ENCODE peak calls at places on chromosomes 13 and 19, in nine cellular contexts. E, B, P, Q, W, Y, X, N and Z are unnamed samples.

GRCh38 chr19:3576696-3577443 is 4.1 kb downstream of the HMG20B start:
- DNase-seq in X (no peak), Y (peak; percentile 90), E (peak; percentile 86), N (peak; percentile 51), W (no peak), Q (peak; percentile 30), B (peak; percentile 38), P (peak; percentile 40), Z (no peak)

GRCh38 chr13:61777281-61777680 is 361.6 kb upstream of the PCDH20 start:
- DNase-seq in Q (no peak), Y (no peak), W (no peak), N (no peak), X (no peak), E (no peak), B (no peak), P (no peak), Z (no peak)

GRCh38 chr13:73599232-73600128 is 534.7 kb downstream of the KLF12 start:
- DNase-seq in Q (no peak), B (no peak), X (no peak), W (no peak), N (no peak), P (no peak), E (no peak), Y (no peak), Z (no peak)

GRCh38 chr19:48524728-48525127 is 13.1 kb upstream of the LMTK3 start:
- DNase-seq in B (no peak), X (no peak), Y (no peak), E (no peak), P (no peak), W (no peak), Q (no peak), N (no peak), Z (no peak)

GRCh38 chr13:97125810-97126738 is 96.1 kb upstream of the MBNL2 start:
- DNase-seq in N (peak; percentile 45), X (no peak), P (no peak), E (no peak), B (no peak), W (peak; percentile 49), Y (peak; percentile 17), Q (no peak), Z (no peak)

GRCh38 chr19:3324405-3324856 is 42.0 kb upstream of the NFIC start:
- DNase-seq in E (peak; percentile 91), X (no peak), P (no peak), N (no peak), Q (peak; percentile 22), W (peak; percentile 41), B (peak; percentile 82), Y (no peak), Z (no peak)

GRCh38 chr19:27794444-27795042 is 1418.4 kb downstream of the UQCRFS1 start:
- DNase-seq in Q (peak; percentile 52), E (peak; percentile 77), B (no peak), Y (peak; percentile 61), P (peak; percentile 17), X (no peak), W (peak; percentile 35), N (peak; percentile 17), Z (peak; percentile 8)

GRCh38 chr19:5588441-5588840 is 20.7 kb upstream of the TINCR start:
- DNase-seq in E (peak; percentile 60), N (no peak), B (no peak), Y (no peak), X (no peak), Q (peak; percentile 16), W (no peak), P (no peak), Z (no peak)

GRCh38 chr13:66128692-66129269 is 1101.4 kb downstream of the PCDH9 start:
- DNase-seq in Q (no peak), N (no peak), Y (no peak), W (no peak), X (no peak), B (no peak), P (no peak), E (no peak), Z (no peak)

GRCh38 chr19:41646589-41647204 is 19.8 kb upstream of the CEACAM4 start:
- DNase-seq in P (no peak), X (no peak), Y (peak; percentile 94), N (no peak), E (no peak), B (no peak), Q (no peak), W (peak; percentile 58), Z (no peak)

GRCh38 chr19:18599485-18599884 is 7.1 kb downstream of the CRLF1 start:
- DNase-seq in Q (no peak), W (no peak), Y (peak; percentile 74), B (no peak), P (no peak), X (no peak), E (no peak), N (no peak), Z (no peak)

GRCh38 chr13:30968734-30969335 is 36.4 kb downstream of the TEX26 start:
- DNase-seq in P (no peak), Q (no peak), B (no peak), W (no peak), N (no peak), E (no peak), Y (no peak), X (no peak), Z (peak; percentile 47)

GRCh38 chr13:39415403-39415802 is 187.6 kb downstream of the LHFPL6 start:
- DNase-seq in X (no peak), W (peak; percentile 30), N (peak; percentile 49), P (peak; percentile 69), E (no peak), Y (no peak), B (peak; percentile 25), Q (peak; percentile 52), Z (no peak)

GRCh38 chr13:26929971-26930730 is 169.6 kb upstream of the GPR12 start:
- DNase-seq in Q (peak; percentile 77), X (no peak), N (peak; percentile 43), Y (no peak), P (peak; percentile 51), B (peak; percentile 72), E (peak; percentile 93), W (peak; percentile 25), Z (peak; percentile 22)

GRCh38 chr13:113735194-113735593 is 23.8 kb upstream of the TMEM255B start:
- DNase-seq in X (no peak), Q (no peak), N (no peak), W (no peak), B (no peak), P (no peak), Y (no peak), E (no peak), Z (no peak)

GRCh38 chr13:40571338-40571737 is 95.1 kb downstream of the FOXO1 start:
- DNase-seq in N (no peak), E (no peak), B (no peak), W (no peak), Y (no peak), P (no peak), X (no peak), Q (no peak), Z (no peak)

GRCh38 chr13:67133476-67133875 is 96.7 kb downstream of the PCDH9 start:
- DNase-seq in W (no peak), X (no peak), N (no peak), Q (no peak), P (no peak), E (no peak), Y (no peak), B (no peak), Z (no peak)

GRCh38 chr13:24500977-24501376 is 11.6 kb downstream of the PARP4 start:
- DNase-seq in P (no peak), W (no peak), E (no peak), X (no peak), Q (no peak), B (no peak), N (peak; percentile 41), Y (no peak), Z (no peak)

GRCh38 chr13:98927954-98928927 is 49.6 kb downstream of the DOCK9 start:
- DNase-seq in Q (no peak), E (no peak), B (no peak), Y (no peak), W (no peak), N (peak; percentile 79), X (no peak), P (peak; percentile 74), Z (peak; percentile 82)

GRCh38 chr13:29059837-29060236 is 239.7 kb downstream of the MTUS2 start:
- DNase-seq in N (no peak), X (no peak), P (peak; percentile 15), W (no peak), Q (no peak), B (no peak), Y (peak; percentile 12), E (no peak), Z (no peak)

GRCh38 chr13:98848736-98849135 is 96.3 kb upstream of the SLC15A1 start:
- DNase-seq in N (no peak), B (no peak), Q (no peak), E (peak; percentile 90), W (no peak), X (no peak), P (no peak), Y (no peak), Z (no peak)

GRCh38 chr19:50639121-50640112 is at the start of gene SYT3:
- DNase-seq in X (no peak), B (peak; percentile 17), E (peak; percentile 82), W (no peak), N (peak; percentile 24), Q (peak; percentile 54), Y (peak; percentile 84), P (peak; percentile 28), Z (no peak)

GRCh38 chr19:55559684-55560083 is 14.3 kb upstream of the SBK3 start:
- DNase-seq in E (no peak), B (no peak), W (no peak), P (no peak), Q (no peak), N (no peak), Y (no peak), X (no peak), Z (no peak)

GRCh38 chr19:13212759-13213330 is 62.6 kb downstream of the IER2 start:
- DNase-seq in W (peak; percentile 49), Q (peak; percentile 35), X (no peak), Y (no peak), P (peak; percentile 42), E (peak; percentile 87), N (peak; percentile 25), B (peak; percentile 72), Z (no peak)

GRCh38 chr19:55652311-55653078 is 2.3 kb upstream of the U2AF2 start:
- DNase-seq in Q (no peak), Y (peak; percentile 90), N (no peak), P (no peak), B (peak; percentile 38), W (no peak), E (no peak), X (no peak), Z (no peak)

GRCh38 chr13:33392794-33393371 is 107.3 kb upstream of the STARD13 start:
- DNase-seq in B (no peak), E (no peak), Q (no peak), N (no peak), P (no peak), Y (no peak), W (no peak), X (no peak), Z (no peak)

GRCh38 chr19:17775245-17775927 is 19.6 kb upstream of the B3GNT3 start:
- DNase-seq in X (no peak), B (peak; percentile 71), Q (peak; percentile 5), N (no peak), Y (no peak), E (no peak), P (no peak), W (peak; percentile 36), Z (no peak)

GRCh38 chr13:111248822-111249221 is 71.6 kb upstream of the TEX29 start:
- DNase-seq in Q (no peak), W (no peak), B (no peak), E (no peak), P (no peak), X (no peak), N (no peak), Y (no peak), Z (no peak)